ENCODE peak calls at places on chromosomes 16 and 17, in six cellular contexts. Q is breast epithelium, F is stomach, B is transverse colon, G is endothelial cell of umbilical vein, M is HepG2. K is an unnamed sample.

GRCh38 chr16:17211797-17212196 is 259.0 kb downstream of the XYLT1 start:
- DNase-seq in M (peak), B (no peak), G (no peak), F (no peak), Q (no peak), K (no peak)

GRCh38 chr16:64122177-64122576 is 999.7 kb downstream of the CDH11 start:
- DNase-seq in Q (no peak), M (no peak), G (peak), F (no peak), B (no peak), K (no peak)

GRCh38 chr17:82598256-82599011 is 49.8 kb downstream of the WDR45B start:
- DNase-seq in G (no peak), Q (no peak), M (no peak), B (no peak), F (no peak), K (no peak)

GRCh38 chr16:53156516-53156915 is 101.7 kb downstream of the CHD9 start:
- DNase-seq in B (no peak), M (no peak), Q (no peak), G (no peak), F (no peak), K (no peak)

GRCh38 chr16:85158702-85159225 is 46.5 kb upstream of the CIBAR2 start:
- DNase-seq in B (no peak), G (no peak), Q (no peak), M (no peak), F (no peak), K (no peak)

GRCh38 chr17:62781356-62781755 is 26.8 kb downstream of the MARCHF10 start:
- DNase-seq in Q (no peak), M (no peak), B (no peak), G (no peak), F (no peak), K (no peak)

GRCh38 chr17:19724501-19725420 is 8.4 kb upstream of the SLC47A2 start:
- DNase-seq in Q (peak), M (no peak), G (peak), F (peak), B (peak), K (no peak)

GRCh38 chr17:35256629-35257028 is 13.8 kb downstream of the SLFN5 start:
- DNase-seq in F (no peak), B (no peak), Q (no peak), M (no peak), G (peak), K (no peak)

GRCh38 chr17:44928950-44929720 is 13.8 kb upstream of the GFAP start:
- DNase-seq in M (no peak), G (no peak), B (no peak), F (no peak), Q (no peak), K (no peak)

GRCh38 chr17:64707077-64707591 is 45.0 kb upstream of the SMURF2 start:
- DNase-seq in Q (peak), B (peak), F (peak), G (peak), M (peak), K (no peak)

GRCh38 chr17:67055041-67055443 is 10.7 kb downstream of the CACNG1 start:
- DNase-seq in F (peak), Q (peak), G (no peak), B (no peak), M (no peak), K (peak)

GRCh38 chr17:43334744-43335400 is 63.9 kb upstream of the ARL4D start:
- DNase-seq in F (no peak), G (no peak), Q (no peak), B (no peak), M (no peak), K (no peak)

GRCh38 chr16:65178151-65178550 is 56.3 kb upstream of the CDH11 start:
- DNase-seq in Q (no peak), B (no peak), M (no peak), F (no peak), G (no peak), K (no peak)

GRCh38 chr17:50498021-50498874 is 10.0 kb upstream of the MYCBPAP start:
- DNase-seq in M (no peak), B (peak), F (peak), Q (no peak), G (no peak), K (no peak)

GRCh38 chr16:82439678-82440293 is 187.0 kb upstream of the CDH13 start:
- DNase-seq in G (peak), F (no peak), B (no peak), Q (no peak), M (peak), K (no peak)

GRCh38 chr17:31100840-31101239 is 6.1 kb downstream of the NF1 start:
- DNase-seq in G (no peak), B (no peak), F (no peak), Q (no peak), M (no peak), K (no peak)

GRCh38 chr17:49898547-49899490 is 51.0 kb upstream of the TAC4 start:
- DNase-seq in M (peak), B (no peak), Q (no peak), F (no peak), G (peak), K (no peak)

GRCh38 chr16:20675488-20676267 is 21.8 kb downstream of the ACSM1 start:
- DNase-seq in M (peak), B (peak), G (peak), F (peak), Q (peak), K (no peak)

GRCh38 chr16:15822957-15823356 is 33.9 kb downstream of the MYH11 start:
- DNase-seq in Q (peak), F (peak), B (peak), G (no peak), M (no peak), K (no peak)

GRCh38 chr16:3187798-3188674 is at the start of gene OR1F1:
- DNase-seq in G (no peak), F (no peak), M (peak), B (no peak), Q (no peak), K (no peak)

GRCh38 chr17:76654408-76654807 is 10.9 kb upstream of the ST6GALNAC1 start:
- DNase-seq in M (no peak), B (no peak), G (no peak), F (no peak), Q (no peak), K (no peak)

GRCh38 chr17:76735006-76735405 is 2.1 kb downstream of the SRSF2 start:
- DNase-seq in F (no peak), B (no peak), M (peak), G (peak), Q (no peak), K (no peak)

GRCh38 chr17:49021768-49022103 is 24.6 kb downstream of the IGF2BP1 start:
- DNase-seq in F (no peak), Q (no peak), B (no peak), M (no peak), G (peak), K (no peak)

GRCh38 chr16:87132361-87133014 is 184.7 kb downstream of the C16orf95 start:
- DNase-seq in B (no peak), F (no peak), M (peak), G (no peak), Q (peak), K (no peak)

GRCh38 chr17:81167194-81167524 is 1.1 kb upstream of the AATK start:
- DNase-seq in B (no peak), F (no peak), G (no peak), M (no peak), Q (no peak), K (no peak)

GRCh38 chr16:69276143-69277115 is 34.7 kb upstream of the VPS4A start:
- DNase-seq in G (no peak), B (peak), F (no peak), M (no peak), Q (peak), K (no peak)

GRCh38 chr16:19393226-19394074 is 24.2 kb upstream of the TMC5 start:
- DNase-seq in Q (no peak), F (peak), M (no peak), B (peak), G (peak), K (no peak)

GRCh38 chr17:61487668-61488595 is 35.7 kb downstream of the TBX4 start:
- DNase-seq in M (no peak), Q (no peak), F (peak), G (no peak), B (no peak), K (no peak)

GRCh38 chr16:27436065-27436464 is 34.1 kb downstream of the IL21R start:
- DNase-seq in Q (no peak), F (no peak), B (no peak), M (no peak), G (no peak), K (peak)

GRCh38 chr16:6958184-6958583 is 374.5 kb upstream of the RBFOX1 start:
- DNase-seq in F (no peak), G (no peak), M (no peak), Q (no peak), B (no peak), K (no peak)

GRCh38 chr16:86531193-86531550 is 20.8 kb downstream of the FOXF1 start:
- DNase-seq in G (no peak), M (no peak), F (no peak), Q (no peak), B (peak), K (no peak)

GRCh38 chr16:70746708-70747424 is 54.1 kb downstream of the VAC14 start:
- DNase-seq in M (peak), B (peak), F (peak), G (peak), Q (peak), K (no peak)

DNA sequence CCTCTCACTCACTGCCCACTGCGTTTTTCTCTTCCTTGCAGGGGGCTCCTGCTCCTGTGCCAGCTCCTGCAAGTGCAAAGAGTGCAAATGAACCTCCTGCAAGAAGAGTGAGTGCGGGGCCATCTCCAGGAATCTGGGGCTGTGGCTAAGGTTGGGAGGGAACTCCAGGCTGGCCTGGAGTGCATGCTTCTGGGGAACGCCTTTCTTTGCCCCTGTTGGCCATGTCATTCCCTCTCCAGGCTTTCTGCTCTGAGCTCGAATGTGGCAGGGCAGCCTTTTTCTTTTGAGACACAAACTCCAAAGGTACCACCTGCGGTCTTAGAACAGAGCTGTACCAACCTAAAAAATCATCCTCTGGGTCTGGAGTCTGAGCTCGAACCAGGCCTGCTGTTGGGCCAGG is 7.4 kb upstream of the MT1E start:
- DNase-seq in B (no peak), Q (no peak), M (no peak), F (no peak), G (no peak), K (no peak)
- H3K4me3 ChIP-seq in B (no peak), Q (peak), M (no peak), F (no peak), G (no peak), K (no peak)

GRCh38 chr17:5419356-5419958 is at the start of gene NUP88:
- DNase-seq in G (peak), Q (peak), M (peak), F (peak), B (peak), K (peak)
- TF ChIP-seq POLR2AphosphoS5 in G (peak), Q (peak), M (peak), F (peak), B (peak), K (peak)

GRCh38 chr16:1712791-1713261 is 6.8 kb downstream of the MAPK8IP3 start:
- DNase-seq in B (no peak), M (no peak), Q (no peak), F (no peak), G (peak), K (no peak)
- H3K4me3 ChIP-seq in B (no peak), M (no peak), Q (no peak), F (no peak), G (no peak), K (no peak)

GRCh38 chr16:71930013-71930563 is 34.8 kb downstream of the IST1 start:
- DNase-seq in G (no peak), M (no peak), F (no peak), B (no peak), Q (no peak), K (no peak)
- TF ChIP-seq POLR2AphosphoS5 in G (no peak), M (no peak), F (no peak), B (no peak), Q (no peak), K (no peak)